ENCODE peak calls at places on chromosomes 3 and 15, in eight cellular contexts. S is fibroblast of mammary gland, L is colonic mucosa, N is bronchial epithelial cell, P is heart right ventricle, B is AG04450, H is GM12865, G is fibroblast of pulmonary artery. I is an unnamed sample.

GRCh38 chr3:70185661-70186060 is 126.8 kb downstream of the MDFIC2 start:
- DNase-seq in S (no peak), L (no peak), N (no peak), P (no peak), B (no peak), H (no peak), G (no peak), I (no peak)

GRCh38 chr15:66923438-66923881 is 141.9 kb upstream of the SMAD3 start:
- DNase-seq in S (no peak), L (peak; percentile 51), N (peak; percentile 23), P (no peak), B (no peak), H (peak; percentile 44), G (no peak), I (no peak)

GRCh38 chr3:40637891-40638290 is 113.1 kb downstream of the ZNF621 start:
- DNase-seq in S (no peak), L (no peak), N (no peak), P (no peak), B (no peak), H (no peak), G (no peak), I (no peak)

GRCh38 chr15:71566226-71566625 is 244.1 kb upstream of the NR2E3 start:
- DNase-seq in S (no peak), L (no peak), N (no peak), P (no peak), B (no peak), H (no peak), G (no peak), I (no peak)

GRCh38 chr15:99911824-99912223 is 178.6 kb upstream of the LYSMD4 start:
- DNase-seq in S (peak; percentile 21), L (no peak), N (no peak), P (no peak), B (no peak), H (no peak), G (peak; percentile 58), I (no peak)

GRCh38 chr3:39190281-39191025 is 1.9 kb downstream of the XIRP1 start:
- DNase-seq in S (no peak), L (no peak), N (no peak), P (peak; percentile 26), B (no peak), H (no peak), G (no peak), I (no peak)

GRCh38 chr3:10140996-10141546 is 507 bp upstream of the VHL start:
- DNase-seq in S (no peak), L (no peak), N (no peak), P (no peak), B (no peak), H (no peak), G (no peak), I (no peak)

GRCh38 chr3:32570426-32571191 is at the start of gene DYNC1LI1:
- DNase-seq in S (peak; percentile 85), L (peak; percentile 96), N (peak; percentile 74), P (peak; percentile 95), B (peak; percentile 68), H (peak; percentile 95), G (peak; percentile 92), I (peak; percentile 94)

GRCh38 chr15:64892850-64893403 is 18.8 kb upstream of the ANKDD1A start:
- DNase-seq in S (no peak), L (no peak), N (no peak), P (no peak), B (no peak), H (peak; percentile 66), G (no peak), I (no peak)

GRCh38 chr3:57757642-57758297 is 1.7 kb downstream of the SLMAP start:
- DNase-seq in S (peak; percentile 31), L (peak; percentile 34), N (peak; percentile 40), P (no peak), B (no peak), H (peak; percentile 10), G (peak; percentile 22), I (peak; percentile 58)

GRCh38 chr3:156516284-156516683 is 38.6 kb downstream of the SSR3 start:
- DNase-seq in S (peak; percentile 40), L (no peak), N (no peak), P (peak; percentile 40), B (no peak), H (no peak), G (no peak), I (no peak)

GRCh38 chr3:54014067-54014466 is 108.3 kb upstream of the CACNA2D3 start:
- DNase-seq in S (no peak), L (no peak), N (no peak), P (peak; percentile 29), B (no peak), H (no peak), G (no peak), I (no peak)

GRCh38 chr3:21158801-21159564 is 592.0 kb downstream of the ZNF385D start:
- DNase-seq in S (peak; percentile 63), L (no peak), N (peak; percentile 23), P (no peak), B (no peak), H (no peak), G (peak; percentile 40), I (no peak)

GRCh38 chr15:34652726-34653033 is 69.2 kb upstream of the GOLGA8B start:
- DNase-seq in S (no peak), L (no peak), N (no peak), P (no peak), B (no peak), H (no peak), G (no peak), I (no peak)

GRCh38 chr3:56988874-56989433 is 71.5 kb upstream of the SPATA12 start:
- DNase-seq in S (peak; percentile 79), L (peak; percentile 85), N (peak; percentile 60), P (peak; percentile 87), B (peak; percentile 58), H (peak; percentile 72), G (peak; percentile 92), I (peak; percentile 84)

GRCh38 chr3:176861137-176861536 is 336.1 kb downstream of the TBL1XR1 start:
- DNase-seq in S (no peak), L (no peak), N (peak; percentile 36), P (no peak), B (no peak), H (no peak), G (no peak), I (no peak)

GRCh38 chr3:42960781-42961180 is 18.3 kb upstream of the GASK1A start:
- DNase-seq in S (no peak), L (no peak), N (no peak), P (no peak), B (no peak), H (no peak), G (no peak), I (no peak)

GRCh38 chr15:37877851-37878577 is 56.4 kb upstream of the TMCO5A start:
- DNase-seq in S (peak; percentile 83), L (no peak), N (peak; percentile 79), P (no peak), B (peak; percentile 54), H (no peak), G (peak; percentile 89), I (no peak)

GRCh38 chr3:21662403-21662802 is 88.6 kb downstream of the ZNF385D start:
- DNase-seq in S (no peak), L (no peak), N (no peak), P (no peak), B (no peak), H (no peak), G (no peak), I (no peak)

GRCh38 chr3:7504886-7505775 is 644.2 kb downstream of the GRM7 start:
- DNase-seq in S (peak; percentile 81), L (no peak), N (peak; percentile 96), P (peak; percentile 23), B (no peak), H (no peak), G (peak; percentile 98), I (no peak)

GRCh38 chr3:68878322-68878721 is 54.0 kb downstream of the TAFA4 start:
- DNase-seq in S (peak; percentile 25), L (no peak), N (peak; percentile 23), P (no peak), B (no peak), H (no peak), G (peak; percentile 33), I (no peak)

DNA sequence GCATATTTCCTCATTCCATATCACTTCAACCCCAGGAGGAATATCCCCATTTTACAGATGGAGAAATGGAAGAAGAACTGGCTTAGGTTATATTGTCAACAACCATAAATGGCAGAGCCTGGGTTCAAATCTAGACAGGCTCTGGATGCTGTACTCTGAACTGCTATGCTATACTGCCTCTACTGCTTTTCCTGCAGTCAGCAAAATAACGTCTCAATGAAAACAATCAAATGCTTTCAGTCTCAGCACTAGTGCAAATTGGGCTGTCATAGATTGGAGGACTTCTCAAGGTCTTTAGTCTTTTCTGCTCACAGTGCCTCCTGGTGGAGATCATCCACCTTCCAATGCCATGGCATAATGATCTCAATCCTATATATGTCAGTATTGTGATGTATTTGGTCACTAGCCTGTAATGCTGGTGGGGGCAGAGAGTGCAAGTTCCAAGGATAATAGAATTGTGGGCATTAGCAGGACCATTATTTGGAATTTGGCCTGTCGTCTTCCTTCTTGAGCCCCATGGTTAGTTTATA is 285.0 kb downstream of the CLSTN2 start:
- DNase-seq in S (no peak), L (no peak), N (no peak), P (no peak), B (no peak), H (peak; percentile 62), G (no peak), I (no peak)
- TF ChIP-seq CTCF in S (peak; percentile 22), L (no peak), N (no peak), P (no peak), B (no peak), H (peak; percentile 48), G (no peak), I (no peak)

DNA sequence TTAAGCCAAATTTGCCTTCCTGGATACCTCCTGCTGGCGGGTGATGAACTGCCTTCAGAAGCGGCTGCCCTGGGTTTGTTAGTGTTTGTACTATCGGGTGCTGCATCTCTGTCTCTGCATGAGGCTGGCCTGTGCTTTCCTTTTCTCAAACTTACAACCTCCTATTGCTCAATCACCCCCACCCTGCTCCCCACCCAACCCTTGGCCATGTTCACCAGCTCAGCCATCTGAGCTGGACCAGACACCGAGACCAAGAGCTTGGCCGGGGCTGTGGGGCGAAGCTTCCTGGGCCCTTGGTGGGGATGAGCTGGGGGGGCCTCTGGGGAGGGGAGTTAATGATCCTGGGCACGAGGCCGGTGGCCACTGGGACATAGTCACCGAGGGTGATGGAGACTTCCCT is 16.8 kb upstream of the FBLN2 start:
- DNase-seq in S (no peak), L (no peak), N (no peak), P (no peak), B (no peak), H (no peak), G (no peak), I (no peak)
- H3K4me3 ChIP-seq in S (no peak overlapping the region), L (no peak overlapping the region), N (no peak overlapping the region), P (no peak overlapping the region), B (no peak overlapping the region), H (no peak overlapping the region), G (no peak overlapping the region), I (no peak overlapping the region)

DNA sequence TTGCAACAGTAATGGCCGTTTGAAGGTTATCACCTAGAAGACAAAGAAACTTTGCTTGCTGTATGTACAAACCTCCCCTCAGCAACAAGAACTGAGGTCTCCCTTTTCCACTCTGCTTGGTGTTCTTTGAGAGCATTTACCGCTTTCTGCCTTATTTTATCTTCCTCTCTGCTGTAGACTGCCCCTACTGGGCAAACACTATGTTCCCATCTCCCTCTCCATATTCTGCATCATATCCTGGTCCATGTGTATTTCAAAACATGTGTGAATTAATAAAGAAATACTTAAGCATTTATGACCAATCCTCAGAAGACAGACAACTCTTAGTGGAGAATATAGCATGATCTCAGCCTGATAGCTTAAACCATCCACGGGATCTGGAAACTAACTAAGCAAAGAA is 64.4 kb downstream of the ATP13A5 start:
- DNase-seq in S (no peak), L (no peak), N (no peak), P (no peak), B (no peak), H (no peak), G (no peak), I (no peak)
- TF ChIP-seq CTCF in S (peak; percentile 5), L (no peak), N (no peak), P (no peak), B (peak; percentile 20), H (peak; percentile 6), G (no peak), I (no peak)

GRCh38 chr3:128498127-128498626 is 5.2 kb upstream of the GATA2 start:
- DNase-seq in S (no peak), L (no peak), N (no peak), P (no peak), B (no peak), H (no peak), G (no peak), I (peak; percentile 38)
- H3K4me3 ChIP-seq in S (no peak overlapping the region), L (no peak overlapping the region), N (no peak overlapping the region), P (peak overlapping the region; percentile 55), B (peak overlapping the region; percentile 64), H (no peak overlapping the region), G (peak overlapping the region; percentile 56), I (peak overlapping the region; percentile 63)